ENCODE peak calls at places on chromosomes 16 and 17, in nine cellular contexts. M, O, P, N, K, Q, E, Y and I are unnamed samples.

GRCh38 chr17:74351552-74352210 is 10.0 kb downstream of the BTBD17 start:
- DNase-seq in N (no peak), E (no peak), Q (no peak), M (peak), Y (no peak), O (no peak), K (peak), P (no peak), I (no peak)

GRCh38 chr16:86825631-86826030 is 247.3 kb downstream of the FOXL1 start:
- DNase-seq in E (no peak), K (no peak), Y (no peak), Q (no peak), M (no peak), N (no peak), P (no peak), O (no peak), I (no peak)

GRCh38 chr16:1158456-1159324 is 5.8 kb downstream of the CACNA1H start:
- DNase-seq in K (no peak), Y (peak), P (no peak), O (no peak), E (no peak), N (no peak), M (peak), Q (no peak), I (no peak)

GRCh38 chr16:68883685-68884084 is 40.4 kb downstream of the TANGO6 start:
- DNase-seq in E (no peak), Q (no peak), N (no peak), M (no peak), P (no peak), O (no peak), Y (no peak), K (no peak), I (no peak)

GRCh38 chr17:29248845-29249244 is 2.2 kb downstream of the CRYBA1 start:
- DNase-seq in Q (no peak), N (no peak), E (no peak), M (no peak), O (no peak), P (no peak), K (no peak), Y (no peak), I (no peak)

GRCh38 chr17:76234354-76234679 is 6.0 kb downstream of the RNF157 start:
- DNase-seq in P (no peak), Y (no peak), K (peak), N (no peak), Q (no peak), O (no peak), E (no peak), M (no peak), I (no peak)

GRCh38 chr16:64428463-64428862 is 693.4 kb downstream of the CDH11 start:
- DNase-seq in P (no peak), E (peak), O (no peak), Y (no peak), M (no peak), N (no peak), Q (no peak), K (no peak), I (no peak)

GRCh38 chr16:89765292-89765810 is 44.0 kb downstream of the ZNF276 start:
- DNase-seq in M (no peak), Q (no peak), K (no peak), P (no peak), N (no peak), Y (no peak), O (no peak), E (no peak), I (no peak)

DNA sequence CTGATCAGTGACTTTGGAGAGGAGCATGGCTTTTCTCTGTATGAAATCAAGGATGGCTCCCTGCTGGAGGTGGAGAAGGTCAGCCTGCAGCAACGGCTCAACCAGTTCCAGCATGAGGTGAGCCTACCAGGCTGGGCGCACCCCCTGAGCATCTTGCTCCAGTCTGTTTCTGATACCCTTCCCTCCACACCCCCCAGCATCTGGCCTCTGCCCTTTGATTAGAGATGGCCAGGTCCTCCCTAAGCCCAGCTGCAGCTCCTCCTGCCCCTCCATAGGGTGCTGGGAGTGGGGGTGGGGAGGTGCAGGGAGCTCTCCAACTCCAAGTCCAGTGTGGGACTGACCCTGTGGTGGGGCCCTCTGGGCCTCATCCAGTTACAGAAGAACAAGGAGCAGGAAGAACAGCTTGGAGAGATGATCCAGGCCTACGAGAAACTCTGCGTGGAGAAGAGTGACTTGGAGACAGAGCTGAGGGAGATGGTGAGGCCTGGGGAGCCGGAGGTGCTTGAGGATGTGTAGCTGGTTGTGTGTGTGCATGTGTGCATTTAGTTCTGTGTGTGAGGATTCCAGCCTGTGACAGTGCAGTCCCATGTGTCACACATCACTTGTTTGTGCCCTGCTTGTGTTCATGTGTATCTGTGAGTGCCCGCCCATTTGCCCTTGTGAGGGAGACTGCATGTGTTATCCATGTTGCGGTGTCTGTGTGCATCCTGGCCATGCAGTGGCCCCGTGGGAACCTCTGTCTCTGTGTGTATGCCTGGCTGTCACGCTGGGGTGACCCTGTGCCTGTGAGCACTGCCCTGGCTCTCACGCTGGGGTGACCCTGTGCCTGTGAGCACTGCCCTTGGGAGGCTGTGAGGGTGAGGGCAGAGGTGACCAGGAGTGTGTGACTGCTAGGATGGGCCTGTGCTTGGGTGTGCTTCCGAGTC is 3.0 kb downstream of the TBKBP1 start:
- DNase-seq in Y (no peak), Q (no peak), O (no peak), P (no peak), E (no peak), M (no peak), K (no peak), N (no peak), I (no peak)
- H3K4me3 ChIP-seq in Y (no peak), Q (no peak), O (no peak), P (no peak), E (no peak), M (no peak), K (no peak), N (peak), I (no peak)

GRCh38 chr16:12959072-12959471 is 57.7 kb downstream of the SHISA9 start:
- DNase-seq in K (no peak), O (no peak), N (no peak), P (no peak), E (no peak), Q (no peak), M (no peak), Y (no peak), I (no peak)
- TF ChIP-seq CTCF in K (no peak), O (no peak), N (no peak), P (no peak), E (no peak), Q (no peak), M (no peak), Y (no peak), I (no peak)

GRCh38 chr17:81885454-81885853 is 5.9 kb downstream of the ALYREF start:
- DNase-seq in N (no peak), O (no peak), P (no peak), Y (no peak), Q (no peak), M (no peak), K (no peak), E (no peak), I (no peak)

GRCh38 chr17:81884520-81884919 is 6.9 kb downstream of the ALYREF start:
- DNase-seq in E (no peak), K (no peak), N (no peak), Q (no peak), O (no peak), Y (no peak), M (no peak), P (no peak), I (no peak)

GRCh38 chr17:81888105-81888987 is 3.0 kb downstream of the ALYREF start:
- DNase-seq in O (no peak), Y (no peak), N (no peak), Q (peak), M (no peak), E (no peak), P (no peak), K (no peak), I (no peak)

GRCh38 chr17:81884968-81885367 is 6.4 kb downstream of the ALYREF start:
- DNase-seq in M (no peak), Y (no peak), E (no peak), Q (peak), O (no peak), P (no peak), N (no peak), K (no peak), I (no peak)

GRCh38 chr17:81885869-81886548 is 5.4 kb downstream of the ALYREF start:
- DNase-seq in K (no peak), P (no peak), E (no peak), N (no peak), M (no peak), O (no peak), Y (no peak), Q (peak), I (no peak)
- TF ChIP-seq POLR2AphosphoS5 in K (no peak), P (no peak), E (no peak), N (no peak), M (no peak), O (no peak), Y (no peak), Q (no peak), I (no peak)

GRCh38 chr17:21377821-21378396 is 1.8 kb downstream of the KCNJ12 start:
- DNase-seq in O (no peak), Q (no peak), Y (no peak), P (no peak), M (peak), N (no peak), E (no peak), K (no peak), I (no peak)
- H3K4me3 ChIP-seq in O (no peak), Q (peak), Y (no peak), P (peak), M (peak), N (peak), E (no peak), K (no peak), I (peak)